ENCODE peak calls at places on chromosome 11, in ten cellular contexts. One of them, this sample, is unnamed.

GRCh38 chr11:64419818-64420485 is 61.0 kb downstream of the RPS6KA4 start:
- DNase-seq in M059J: peak; percentile 63
- DNase-seq in heart left ventricle: no peak
- DNase-seq in activated CD4-positive, alpha-beta T cell treated with anti-CD3 and anti-CD28 coated beads for 24 hours: no peak
- DNase-seq in OCI-LY7: no peak
- DNase-seq in Daoy: no peak
- DNase-seq in substantia nigra: no peak
- DNase-seq in fibroblast of mammary gland: peak; percentile 88
- DNase-seq in fibroblast of pulmonary artery: peak; percentile 74
- DNase-seq in head of caudate nucleus: no peak
- DNase-seq in this sample: peak; percentile 26

GRCh38 chr11:112882494-112883381 is 78.5 kb upstream of the NCAM1 start:
- DNase-seq in M059J: peak; percentile 5
- DNase-seq in heart left ventricle: peak; percentile 74
- DNase-seq in activated CD4-positive, alpha-beta T cell treated with anti-CD3 and anti-CD28 coated beads for 24 hours: no peak
- DNase-seq in OCI-LY7: no peak
- DNase-seq in Daoy: no peak
- DNase-seq in substantia nigra: no peak
- DNase-seq in fibroblast of mammary gland: no peak
- DNase-seq in fibroblast of pulmonary artery: peak; percentile 15
- DNase-seq in head of caudate nucleus: no peak
- DNase-seq in this sample: no peak

GRCh38 chr11:134636071-134636470 is 224.0 kb upstream of the B3GAT1 start:
- DNase-seq in M059J: no peak
- DNase-seq in heart left ventricle: no peak
- DNase-seq in activated CD4-positive, alpha-beta T cell treated with anti-CD3 and anti-CD28 coated beads for 24 hours: no peak
- DNase-seq in OCI-LY7: no peak
- DNase-seq in Daoy: no peak
- DNase-seq in substantia nigra: no peak
- DNase-seq in fibroblast of mammary gland: no peak
- DNase-seq in fibroblast of pulmonary artery: no peak
- DNase-seq in head of caudate nucleus: no peak
- DNase-seq in this sample: no peak

GRCh38 chr11:84261707-84262106 is 975.5 kb upstream of the CCDC90B start:
- DNase-seq in M059J: no peak
- DNase-seq in heart left ventricle: no peak
- DNase-seq in activated CD4-positive, alpha-beta T cell treated with anti-CD3 and anti-CD28 coated beads for 24 hours: no peak
- DNase-seq in OCI-LY7: no peak
- DNase-seq in Daoy: no peak
- DNase-seq in substantia nigra: no peak
- DNase-seq in fibroblast of mammary gland: peak; percentile 18
- DNase-seq in fibroblast of pulmonary artery: no peak
- DNase-seq in head of caudate nucleus: no peak
- DNase-seq in this sample: peak; percentile 9

GRCh38 chr11:119550330-119550729 is 127.4 kb upstream of the THY1 start:
- DNase-seq in M059J: no peak
- DNase-seq in heart left ventricle: no peak
- DNase-seq in activated CD4-positive, alpha-beta T cell treated with anti-CD3 and anti-CD28 coated beads for 24 hours: no peak
- DNase-seq in OCI-LY7: no peak
- DNase-seq in Daoy: no peak
- DNase-seq in substantia nigra: no peak
- DNase-seq in fibroblast of mammary gland: peak; percentile 5
- DNase-seq in fibroblast of pulmonary artery: no peak
- DNase-seq in head of caudate nucleus: no peak
- DNase-seq in this sample: no peak

GRCh38 chr11:68998390-68998911 is 14.6 kb downstream of the MRGPRF start:
- DNase-seq in M059J: peak; percentile 36
- DNase-seq in heart left ventricle: no peak
- DNase-seq in activated CD4-positive, alpha-beta T cell treated with anti-CD3 and anti-CD28 coated beads for 24 hours: no peak
- DNase-seq in OCI-LY7: no peak
- DNase-seq in Daoy: peak; percentile 32
- DNase-seq in substantia nigra: no peak
- DNase-seq in fibroblast of mammary gland: no peak
- DNase-seq in fibroblast of pulmonary artery: peak; percentile 40
- DNase-seq in head of caudate nucleus: no peak
- DNase-seq in this sample: no peak

GRCh38 chr11:65315866-65316233 is 1.2 kb downstream of the CDC42EP2 start:
- DNase-seq in M059J: no peak
- DNase-seq in heart left ventricle: no peak
- DNase-seq in activated CD4-positive, alpha-beta T cell treated with anti-CD3 and anti-CD28 coated beads for 24 hours: no peak
- DNase-seq in OCI-LY7: no peak
- DNase-seq in Daoy: no peak
- DNase-seq in substantia nigra: no peak
- DNase-seq in fibroblast of mammary gland: no peak
- DNase-seq in fibroblast of pulmonary artery: no peak
- DNase-seq in head of caudate nucleus: no peak
- DNase-seq in this sample: no peak

GRCh38 chr11:125941241-125941605 is 4.6 kb upstream of the VSIG10L2 start:
- DNase-seq in M059J: no peak
- DNase-seq in heart left ventricle: no peak
- DNase-seq in activated CD4-positive, alpha-beta T cell treated with anti-CD3 and anti-CD28 coated beads for 24 hours: no peak
- DNase-seq in OCI-LY7: no peak
- DNase-seq in Daoy: no peak
- DNase-seq in substantia nigra: no peak
- DNase-seq in fibroblast of mammary gland: no peak
- DNase-seq in fibroblast of pulmonary artery: no peak
- DNase-seq in head of caudate nucleus: no peak
- DNase-seq in this sample: no peak

GRCh38 chr11:47641585-47642098 is 717 bp downstream of the MTCH2 start:
- DNase-seq in M059J: peak; percentile 4
- DNase-seq in heart left ventricle: no peak
- DNase-seq in activated CD4-positive, alpha-beta T cell treated with anti-CD3 and anti-CD28 coated beads for 24 hours: no peak
- DNase-seq in OCI-LY7: peak; percentile 7
- DNase-seq in Daoy: peak; percentile 3
- DNase-seq in substantia nigra: no peak
- DNase-seq in fibroblast of mammary gland: no peak
- DNase-seq in fibroblast of pulmonary artery: no peak
- DNase-seq in head of caudate nucleus: peak; percentile 49
- DNase-seq in this sample: no peak

GRCh38 chr11:63813035-63813562 is at the start of gene SPINDOC:
- DNase-seq in M059J: peak; percentile 73
- DNase-seq in heart left ventricle: peak; percentile 88
- DNase-seq in activated CD4-positive, alpha-beta T cell treated with anti-CD3 and anti-CD28 coated beads for 24 hours: peak; percentile 57
- DNase-seq in OCI-LY7: peak; percentile 84
- DNase-seq in Daoy: peak; percentile 87
- DNase-seq in substantia nigra: peak; percentile 38
- DNase-seq in fibroblast of mammary gland: peak; percentile 35
- DNase-seq in fibroblast of pulmonary artery: peak; percentile 57
- DNase-seq in head of caudate nucleus: peak; percentile 90
- DNase-seq in this sample: peak; percentile 63

GRCh38 chr11:269146-269890 is 8.9 kb upstream of the NLRP6 start:
- DNase-seq in M059J: no peak
- DNase-seq in heart left ventricle: no peak
- DNase-seq in activated CD4-positive, alpha-beta T cell treated with anti-CD3 and anti-CD28 coated beads for 24 hours: no peak
- DNase-seq in OCI-LY7: peak; percentile 99
- DNase-seq in Daoy: no peak
- DNase-seq in substantia nigra: no peak
- DNase-seq in fibroblast of mammary gland: peak; percentile 10
- DNase-seq in fibroblast of pulmonary artery: no peak
- DNase-seq in head of caudate nucleus: no peak
- DNase-seq in this sample: peak; percentile 27

GRCh38 chr11:109522116-109522755 is 100.2 kb downstream of the C11orf87 start:
- DNase-seq in M059J: no peak
- DNase-seq in heart left ventricle: no peak
- DNase-seq in activated CD4-positive, alpha-beta T cell treated with anti-CD3 and anti-CD28 coated beads for 24 hours: no peak
- DNase-seq in OCI-LY7: no peak
- DNase-seq in Daoy: no peak
- DNase-seq in substantia nigra: no peak
- DNase-seq in fibroblast of mammary gland: no peak
- DNase-seq in fibroblast of pulmonary artery: no peak
- DNase-seq in head of caudate nucleus: no peak
- DNase-seq in this sample: no peak

GRCh38 chr11:67300256-67300755 is 3.0 kb upstream of the SSH3 start:
- DNase-seq in M059J: no peak
- DNase-seq in heart left ventricle: peak; percentile 14
- DNase-seq in activated CD4-positive, alpha-beta T cell treated with anti-CD3 and anti-CD28 coated beads for 24 hours: no peak
- DNase-seq in OCI-LY7: no peak
- DNase-seq in Daoy: no peak
- DNase-seq in substantia nigra: no peak
- DNase-seq in fibroblast of mammary gland: no peak
- DNase-seq in fibroblast of pulmonary artery: no peak
- DNase-seq in head of caudate nucleus: no peak
- DNase-seq in this sample: no peak

GRCh38 chr11:124748481-124749338 is 3.3 kb downstream of the VSIG2 start:
- DNase-seq in M059J: peak; percentile 83
- DNase-seq in heart left ventricle: no peak
- DNase-seq in activated CD4-positive, alpha-beta T cell treated with anti-CD3 and anti-CD28 coated beads for 24 hours: no peak
- DNase-seq in OCI-LY7: no peak
- DNase-seq in Daoy: no peak
- DNase-seq in substantia nigra: no peak
- DNase-seq in fibroblast of mammary gland: peak; percentile 38
- DNase-seq in fibroblast of pulmonary artery: no peak
- DNase-seq in head of caudate nucleus: no peak
- DNase-seq in this sample: no peak

GRCh38 chr11:63608353-63609345 is 5.6 kb downstream of the PLAAT3 start:
- DNase-seq in M059J: peak; percentile 91
- DNase-seq in heart left ventricle: no peak
- DNase-seq in activated CD4-positive, alpha-beta T cell treated with anti-CD3 and anti-CD28 coated beads for 24 hours: no peak
- DNase-seq in OCI-LY7: no peak
- DNase-seq in Daoy: peak; percentile 83
- DNase-seq in substantia nigra: no peak
- DNase-seq in fibroblast of mammary gland: peak; percentile 87
- DNase-seq in fibroblast of pulmonary artery: peak; percentile 61
- DNase-seq in head of caudate nucleus: no peak
- DNase-seq in this sample: peak; percentile 86

GRCh38 chr11:19788435-19788834 is 75.8 kb downstream of the NAV2 start:
- DNase-seq in M059J: no peak
- DNase-seq in heart left ventricle: no peak
- DNase-seq in activated CD4-positive, alpha-beta T cell treated with anti-CD3 and anti-CD28 coated beads for 24 hours: no peak
- DNase-seq in OCI-LY7: no peak
- DNase-seq in Daoy: no peak
- DNase-seq in substantia nigra: no peak
- DNase-seq in fibroblast of mammary gland: no peak
- DNase-seq in fibroblast of pulmonary artery: no peak
- DNase-seq in head of caudate nucleus: no peak
- DNase-seq in this sample: no peak

GRCh38 chr11:124670732-124671131 is 2.8 kb downstream of the SIAE start:
- DNase-seq in M059J: peak; percentile 5
- DNase-seq in heart left ventricle: no peak
- DNase-seq in activated CD4-positive, alpha-beta T cell treated with anti-CD3 and anti-CD28 coated beads for 24 hours: no peak
- DNase-seq in OCI-LY7: peak; percentile 51
- DNase-seq in Daoy: peak; percentile 5
- DNase-seq in substantia nigra: no peak
- DNase-seq in fibroblast of mammary gland: peak; percentile 18
- DNase-seq in fibroblast of pulmonary artery: peak; percentile 71
- DNase-seq in head of caudate nucleus: peak; percentile 48
- DNase-seq in this sample: peak; percentile 5

GRCh38 chr11:117953029-117953671 is 23.9 kb upstream of the TMPRSS13 start:
- DNase-seq in M059J: no peak
- DNase-seq in heart left ventricle: no peak
- DNase-seq in activated CD4-positive, alpha-beta T cell treated with anti-CD3 and anti-CD28 coated beads for 24 hours: no peak
- DNase-seq in OCI-LY7: peak; percentile 25
- DNase-seq in Daoy: no peak
- DNase-seq in substantia nigra: no peak
- DNase-seq in fibroblast of mammary gland: no peak
- DNase-seq in fibroblast of pulmonary artery: no peak
- DNase-seq in head of caudate nucleus: no peak
- DNase-seq in this sample: no peak

GRCh38 chr11:14125529-14125928 is 163.0 kb downstream of the SPON1 start:
- DNase-seq in M059J: peak; percentile 3
- DNase-seq in heart left ventricle: no peak
- DNase-seq in activated CD4-positive, alpha-beta T cell treated with anti-CD3 and anti-CD28 coated beads for 24 hours: no peak
- DNase-seq in OCI-LY7: no peak
- DNase-seq in Daoy: peak; percentile 2
- DNase-seq in substantia nigra: no peak
- DNase-seq in fibroblast of mammary gland: no peak
- DNase-seq in fibroblast of pulmonary artery: no peak
- DNase-seq in head of caudate nucleus: no peak
- DNase-seq in this sample: no peak

GRCh38 chr11:127996825-127997224 is 590.5 kb downstream of the ETS1 start:
- DNase-seq in M059J: peak; percentile 31
- DNase-seq in heart left ventricle: no peak
- DNase-seq in activated CD4-positive, alpha-beta T cell treated with anti-CD3 and anti-CD28 coated beads for 24 hours: no peak
- DNase-seq in OCI-LY7: no peak
- DNase-seq in Daoy: peak; percentile 2
- DNase-seq in substantia nigra: no peak
- DNase-seq in fibroblast of mammary gland: peak; percentile 17
- DNase-seq in fibroblast of pulmonary artery: peak; percentile 50
- DNase-seq in head of caudate nucleus: no peak
- DNase-seq in this sample: peak; percentile 19

GRCh38 chr11:30960387-30960992 is 374.3 kb upstream of the MPPED2 start:
- DNase-seq in M059J: peak; percentile 38
- DNase-seq in heart left ventricle: no peak
- DNase-seq in activated CD4-positive, alpha-beta T cell treated with anti-CD3 and anti-CD28 coated beads for 24 hours: no peak
- DNase-seq in OCI-LY7: peak; percentile 2
- DNase-seq in Daoy: no peak
- DNase-seq in substantia nigra: no peak
- DNase-seq in fibroblast of mammary gland: peak; percentile 56
- DNase-seq in fibroblast of pulmonary artery: peak; percentile 78
- DNase-seq in head of caudate nucleus: no peak
- DNase-seq in this sample: peak; percentile 61

GRCh38 chr11:108693852-108694251 is 29.0 kb downstream of the DDX10 start:
- DNase-seq in M059J: peak; percentile 83
- DNase-seq in heart left ventricle: no peak
- DNase-seq in activated CD4-positive, alpha-beta T cell treated with anti-CD3 and anti-CD28 coated beads for 24 hours: no peak
- DNase-seq in OCI-LY7: no peak
- DNase-seq in Daoy: peak; percentile 39
- DNase-seq in substantia nigra: no peak
- DNase-seq in fibroblast of mammary gland: peak; percentile 86
- DNase-seq in fibroblast of pulmonary artery: peak; percentile 56
- DNase-seq in head of caudate nucleus: no peak
- DNase-seq in this sample: peak; percentile 74

GRCh38 chr11:117996058-117996457 is 9.9 kb downstream of the IL10RA start:
- DNase-seq in M059J: no peak
- DNase-seq in heart left ventricle: no peak
- DNase-seq in activated CD4-positive, alpha-beta T cell treated with anti-CD3 and anti-CD28 coated beads for 24 hours: no peak
- DNase-seq in OCI-LY7: no peak
- DNase-seq in Daoy: no peak
- DNase-seq in substantia nigra: no peak
- DNase-seq in fibroblast of mammary gland: no peak
- DNase-seq in fibroblast of pulmonary artery: no peak
- DNase-seq in head of caudate nucleus: no peak
- DNase-seq in this sample: no peak

GRCh38 chr11:77091146-77091940 is 11.3 kb upstream of the OMP start:
- DNase-seq in M059J: peak; percentile 67
- DNase-seq in heart left ventricle: peak; percentile 78
- DNase-seq in activated CD4-positive, alpha-beta T cell treated with anti-CD3 and anti-CD28 coated beads for 24 hours: peak; percentile 74
- DNase-seq in OCI-LY7: peak; percentile 80
- DNase-seq in Daoy: peak; percentile 65
- DNase-seq in substantia nigra: peak; percentile 57
- DNase-seq in fibroblast of mammary gland: peak; percentile 71
- DNase-seq in fibroblast of pulmonary artery: peak; percentile 80
- DNase-seq in head of caudate nucleus: peak; percentile 88
- DNase-seq in this sample: peak; percentile 75

GRCh38 chr11:127195791-127196190 is 195.2 kb upstream of the KIRREL3 start:
- DNase-seq in M059J: no peak
- DNase-seq in heart left ventricle: no peak
- DNase-seq in activated CD4-positive, alpha-beta T cell treated with anti-CD3 and anti-CD28 coated beads for 24 hours: no peak
- DNase-seq in OCI-LY7: no peak
- DNase-seq in Daoy: no peak
- DNase-seq in substantia nigra: no peak
- DNase-seq in fibroblast of mammary gland: no peak
- DNase-seq in fibroblast of pulmonary artery: no peak
- DNase-seq in head of caudate nucleus: no peak
- DNase-seq in this sample: no peak

GRCh38 chr11:129374993-129375721 is 491 bp upstream of the BARX2 start:
- DNase-seq in M059J: no peak
- DNase-seq in heart left ventricle: no peak
- DNase-seq in activated CD4-positive, alpha-beta T cell treated with anti-CD3 and anti-CD28 coated beads for 24 hours: peak; percentile 14
- DNase-seq in OCI-LY7: no peak
- DNase-seq in Daoy: peak; percentile 51
- DNase-seq in substantia nigra: no peak
- DNase-seq in fibroblast of mammary gland: no peak
- DNase-seq in fibroblast of pulmonary artery: no peak
- DNase-seq in head of caudate nucleus: peak; percentile 63
- DNase-seq in this sample: peak; percentile 16

GRCh38 chr11:73398721-73399120 is 22.5 kb downstream of the RELT start:
- DNase-seq in M059J: no peak
- DNase-seq in heart left ventricle: no peak
- DNase-seq in activated CD4-positive, alpha-beta T cell treated with anti-CD3 and anti-CD28 coated beads for 24 hours: no peak
- DNase-seq in OCI-LY7: no peak
- DNase-seq in Daoy: no peak
- DNase-seq in substantia nigra: no peak
- DNase-seq in fibroblast of mammary gland: no peak
- DNase-seq in fibroblast of pulmonary artery: no peak
- DNase-seq in head of caudate nucleus: no peak
- DNase-seq in this sample: no peak

GRCh38 chr11:22510741-22511140 is 114.9 kb downstream of the FANCF start:
- DNase-seq in M059J: peak; percentile 67
- DNase-seq in heart left ventricle: no peak
- DNase-seq in activated CD4-positive, alpha-beta T cell treated with anti-CD3 and anti-CD28 coated beads for 24 hours: no peak
- DNase-seq in OCI-LY7: no peak
- DNase-seq in Daoy: peak; percentile 27
- DNase-seq in substantia nigra: no peak
- DNase-seq in fibroblast of mammary gland: peak; percentile 80
- DNase-seq in fibroblast of pulmonary artery: peak; percentile 39
- DNase-seq in head of caudate nucleus: no peak
- DNase-seq in this sample: peak; percentile 58